ENCODE peak calls at places on chromosomes 16 and 17, in six cellular contexts. E, S, A, Z, U and I are unnamed samples.
A peak's percentile ranks its signal among the peaks of the same experiment; 100 is the strongest.

GRCh38 chr16:29962344-29962994 is 590 bp downstream of the TMEM219 start:
- DNase-seq in E (no peak), S (peak; percentile 4), A (peak; percentile 36), Z (no peak), U (peak; percentile 27), I (no peak)

GRCh38 chr17:8496081-8496480 is 60.4 kb downstream of the NDEL1 start:
- DNase-seq in E (no peak), S (no peak), A (no peak), Z (no peak), U (no peak), I (no peak)

GRCh38 chr17:82170412-82170961 is 42.2 kb downstream of the CCDC57 start:
- DNase-seq in E (peak; percentile 72), S (no peak), A (no peak), Z (no peak), U (no peak), I (no peak)

GRCh38 chr16:51409001-51409675 is 258.1 kb upstream of the SALL1 start:
- DNase-seq in E (no peak), S (no peak), A (no peak), Z (no peak), U (peak; percentile 41), I (no peak)

GRCh38 chr17:58531122-58531521 is 16.7 kb upstream of the MTMR4 start:
- DNase-seq in E (no peak), S (no peak), A (no peak), Z (no peak), U (no peak), I (no peak)

GRCh38 chr16:54027126-54027922 is 259.3 kb downstream of the IRX3 start:
- DNase-seq in E (no peak), S (peak; percentile 26), A (peak; percentile 59), Z (no peak), U (peak; percentile 83), I (no peak)

GRCh38 chr17:6323626-6324356 is 111.1 kb downstream of the AIPL1 start:
- DNase-seq in E (no peak), S (no peak), A (no peak), Z (no peak), U (no peak), I (no peak)

GRCh38 chr16:17367034-17367433 is 103.7 kb downstream of the XYLT1 start:
- DNase-seq in E (no peak), S (no peak), A (no peak), Z (no peak), U (no peak), I (no peak)

GRCh38 chr17:303161-303560 is 49.4 kb downstream of the RPH3AL start:
- DNase-seq in E (peak; percentile 22), S (no peak), A (no peak), Z (no peak), U (no peak), I (no peak)

GRCh38 chr17:82230627-82231311 is 1.9 kb downstream of the SLC16A3 start:
- DNase-seq in E (peak; percentile 93), S (no peak), A (peak; percentile 88), Z (no peak), U (peak; percentile 81), I (no peak)

GRCh38 chr16:65538945-65539344 is 417.1 kb upstream of the CDH11 start:
- DNase-seq in E (no peak), S (no peak), A (peak; percentile 46), Z (no peak), U (peak; percentile 60), I (no peak)

GRCh38 chr17:81329279-81329926 is 34.3 kb upstream of the SLC38A10 start:
- DNase-seq in E (peak; percentile 91), S (peak; percentile 60), A (peak; percentile 87), Z (peak; percentile 88), U (peak; percentile 92), I (peak; percentile 35)

GRCh38 chr16:46883353-46883689 is 841 bp upstream of the GPT2 start:
- DNase-seq in E (no peak), S (no peak), A (no peak), Z (no peak), U (no peak), I (no peak)

GRCh38 chr17:31294839-31295488 is 2.1 kb downstream of the OMG start:
- DNase-seq in E (no peak), S (no peak), A (no peak), Z (no peak), U (no peak), I (no peak)

GRCh38 chr17:51035436-51035835 is 85.2 kb downstream of the SPAG9 start:
- DNase-seq in E (no peak), S (peak; percentile 67), A (peak; percentile 87), Z (no peak), U (peak; percentile 91), I (no peak)

GRCh38 chr17:53017227-53017626 is 805.5 kb upstream of the KIF2B start:
- DNase-seq in E (no peak), S (no peak), A (no peak), Z (no peak), U (no peak), I (no peak)

GRCh38 chr16:85536073-85536410 is 77.1 kb upstream of the GSE1 start:
- DNase-seq in E (peak; percentile 69), S (no peak), A (no peak), Z (no peak), U (no peak), I (no peak)

GRCh38 chr17:63222655-63223054 is 223.5 kb downstream of the CYB561 start:
- DNase-seq in E (no peak), S (no peak), A (no peak), Z (no peak), U (peak; percentile 33), I (no peak)

GRCh38 chr17:18076941-18077340 is 10.8 kb upstream of the DRG2 start:
- DNase-seq in E (no peak), S (no peak), A (no peak), Z (no peak), U (peak; percentile 19), I (no peak)

GRCh38 chr17:56870163-56870651 is 36.3 kb downstream of the DGKE start:
- DNase-seq in E (no peak), S (no peak), A (no peak), Z (no peak), U (peak; percentile 18), I (no peak)
- TF ChIP-seq CTCF in E (no peak), S (no peak), A (no peak), Z (no peak), U (no peak), I (no peak)

DNA sequence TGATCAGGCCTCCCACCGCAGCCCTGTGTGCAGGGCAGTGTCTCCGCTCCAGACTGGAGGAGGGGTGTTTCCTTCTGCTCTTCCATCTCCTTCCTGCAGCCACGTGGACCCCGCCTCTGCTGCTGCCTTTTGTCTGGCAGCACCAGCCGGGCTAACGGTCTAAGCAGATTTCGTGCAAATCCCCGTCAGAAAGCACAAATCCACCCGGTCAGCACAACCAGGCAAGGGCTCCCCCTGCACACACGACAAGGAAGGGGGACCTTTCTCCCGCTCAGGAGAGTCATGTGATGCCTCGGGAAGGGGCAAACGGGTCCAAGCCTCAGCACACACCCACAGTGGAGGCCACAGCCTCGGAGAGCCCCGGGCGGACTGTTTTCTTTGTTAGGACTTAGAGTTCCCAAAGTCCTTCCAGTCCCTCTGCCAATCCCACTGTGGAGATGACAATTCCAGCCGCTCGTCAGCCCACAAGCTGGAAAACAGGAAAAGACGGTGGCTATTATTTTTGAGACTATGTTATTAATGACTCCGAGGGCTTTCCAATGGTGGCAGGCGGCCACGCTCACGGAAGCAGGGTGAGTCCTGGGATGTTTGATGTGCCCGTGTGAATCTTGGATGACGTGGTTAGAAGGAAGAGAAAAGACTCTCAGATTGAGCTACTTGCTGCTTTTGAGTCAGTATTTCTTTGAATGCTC is 22.5 kb upstream of the MEAK7 start:
- DNase-seq in E (peak; percentile 39), S (no peak), A (peak; percentile 62), Z (no peak), U (peak; percentile 49), I (no peak)
- H3K4me3 ChIP-seq in E (peak overlapping the region; percentile 12), S (no peak overlapping the region), A (no peak overlapping the region), Z (no peak overlapping the region), U (no peak overlapping the region), I (peak overlapping the region; percentile 5)

DNA sequence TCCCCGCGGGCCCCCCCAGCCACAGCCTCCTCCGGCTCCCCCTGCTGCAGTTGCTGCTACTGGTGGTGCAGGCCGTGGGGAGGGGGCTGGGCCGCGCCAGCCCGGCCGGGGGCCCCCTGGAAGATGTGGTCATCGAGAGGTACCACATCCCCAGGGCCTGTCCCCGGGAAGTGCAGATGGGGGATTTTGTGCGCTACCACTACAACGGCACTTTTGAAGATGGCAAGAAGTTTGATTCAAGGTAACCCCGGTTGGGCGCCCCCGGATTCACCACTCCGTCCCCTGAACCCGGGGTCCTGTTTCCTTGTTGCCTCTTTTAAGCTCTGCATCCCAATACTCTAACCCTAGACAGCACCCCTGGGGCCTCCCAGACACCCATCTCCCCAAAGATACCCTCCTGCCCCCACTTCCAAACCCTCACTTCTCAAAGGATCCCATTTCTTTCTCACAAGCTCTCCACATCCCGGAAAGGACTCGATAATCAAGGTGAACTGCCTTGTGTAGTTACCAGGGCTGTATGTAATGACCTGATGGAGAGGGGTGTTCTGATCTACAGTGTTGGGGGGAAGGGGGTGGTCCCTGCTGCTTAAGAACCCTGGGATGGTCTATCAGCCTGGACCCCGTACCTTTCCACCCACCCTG is 356 bp downstream of the FKBP10 start:
- DNase-seq in E (no peak), S (no peak), A (no peak), Z (no peak), U (no peak), I (no peak)
- TF ChIP-seq CTCF in E (no peak), S (no peak), A (no peak), Z (no peak), U (no peak), I (no peak)

GRCh38 chr17:40777971-40778370 is 4.4 kb downstream of the KRT27 start:
- DNase-seq in E (no peak), S (no peak), A (no peak), Z (no peak), U (no peak), I (no peak)

GRCh38 chr17:40782450-40782849 is at the start of gene KRT27:
- DNase-seq in E (no peak), S (no peak), A (no peak), Z (no peak), U (no peak), I (no peak)

GRCh38 chr17:40778466-40778865 is 3.9 kb downstream of the KRT27 start:
- DNase-seq in E (no peak), S (no peak), A (no peak), Z (no peak), U (no peak), I (no peak)

GRCh38 chr17:40777459-40777858 is 4.9 kb downstream of the KRT27 start:
- DNase-seq in E (no peak), S (no peak), A (no peak), Z (no peak), U (no peak), I (no peak)

GRCh38 chr17:40779181-40779909 is 3.0 kb downstream of the KRT27 start:
- DNase-seq in E (peak; percentile 80), S (no peak), A (no peak), Z (no peak), U (no peak), I (no peak)
- H3K4me3 ChIP-seq in E (peak overlapping the region; percentile 32), S (no peak overlapping the region), A (peak overlapping the region; percentile 12), Z (no peak overlapping the region), U (no peak overlapping the region), I (no peak overlapping the region)